ENCODE peak calls at places on chromosome 7, in seven cellular contexts. Y is Caco-2; V is naive B cell; X is stimulated activated CD4-positive, alpha-beta T cell treated with anti-CD3 and anti-CD28 coated beads, Interleukin-1b, Interleukin-23, amount 100 ng/mL, for 4 hours; O is T-helper 22 cell; K is naive thymus-derived CD8-positive, alpha-beta T cell; D is ovary. B is an unnamed sample.

GRCh38 chr7:28151965-28152364 is 28.6 kb downstream of the JAZF1 start:
- DNase-seq in Y (no peak), V (peak), X (no peak), O (no peak), K (no peak), D (no peak), B (no peak)

GRCh38 chr7:30887464-30887872 is 24.2 kb upstream of the AQP1 start:
- DNase-seq in Y (no peak), V (no peak), X (no peak), O (no peak), K (no peak), D (no peak), B (no peak)

GRCh38 chr7:36154255-36155212 is 1.5 kb downstream of the EEPD1 start:
- DNase-seq in Y (no peak), V (no peak), X (no peak), O (no peak), K (no peak), D (peak), B (no peak)

GRCh38 chr7:95794917-95795515 is 22.7 kb downstream of the DYNC1I1 start:
- DNase-seq in Y (no peak), V (no peak), X (no peak), O (no peak), K (no peak), D (no peak), B (no peak)

GRCh38 chr7:2172311-2173183 is 60.2 kb downstream of the MAD1L1 start:
- DNase-seq in Y (no peak), V (no peak), X (no peak), O (no peak), K (no peak), D (no peak), B (no peak)

GRCh38 chr7:27213150-27213903 is 13.4 kb upstream of the HOXA13 start:
- DNase-seq in Y (no peak), V (no peak), X (no peak), O (no peak), K (no peak), D (no peak), B (no peak)

GRCh38 chr7:156753630-156754029 is 113.1 kb downstream of the RNF32 start:
- DNase-seq in Y (no peak), V (no peak), X (no peak), O (no peak), K (no peak), D (no peak), B (no peak)

GRCh38 chr7:106278695-106279094 is 6.1 kb downstream of the NAMPT start:
- DNase-seq in Y (no peak), V (no peak), X (no peak), O (no peak), K (no peak), D (no peak), B (no peak)

GRCh38 chr7:69367785-69368184 is 230.5 kb upstream of the AUTS2 start:
- DNase-seq in Y (no peak), V (no peak), X (no peak), O (no peak), K (no peak), D (no peak), B (no peak)

GRCh38 chr7:51350195-51350896 is 33.7 kb upstream of the COBL start:
- DNase-seq in Y (peak), V (no peak), X (no peak), O (no peak), K (no peak), D (no peak), B (no peak)

GRCh38 chr7:75715864-75716263 is 22.9 kb downstream of the HIP1 start:
- DNase-seq in Y (no peak), V (no peak), X (no peak), O (no peak), K (no peak), D (peak), B (no peak)